ENCODE peak calls at places on chromosomes 6 and 20, in seven cellular contexts. V, H, Q, X, J, L and Y are unnamed samples.

GRCh38 chr20:17688965-17689364 is 6.9 kb upstream of the RRBP1 start:
- DNase-seq in V (no peak), H (no peak), Q (no peak), X (no peak), J (no peak), L (no peak), Y (no peak)

GRCh38 chr20:34037121-34037520 is 43.4 kb downstream of the RALY start:
- DNase-seq in V (no peak), H (peak; percentile 55), Q (no peak), X (peak; percentile 66), J (no peak), L (no peak), Y (no peak)

GRCh38 chr6:27250955-27251671 is 3.6 kb downstream of the PRSS16 start:
- DNase-seq in V (peak; percentile 85), H (peak; percentile 73), Q (peak; percentile 69), X (peak; percentile 84), J (peak; percentile 93), L (peak; percentile 92), Y (peak; percentile 77)

GRCh38 chr6:50939931-50940330 is 121.3 kb downstream of the TFAP2B start:
- DNase-seq in V (no peak), H (no peak), Q (no peak), X (peak; percentile 36), J (no peak), L (no peak), Y (no peak)

GRCh38 chr6:1611572-1612385 is 2.1 kb downstream of the FOXC1 start:
- DNase-seq in V (peak; percentile 48), H (no peak), Q (peak; percentile 30), X (peak; percentile 71), J (no peak), L (no peak), Y (no peak)

GRCh38 chr6:144335914-144336313 is 50.8 kb downstream of the UTRN start:
- DNase-seq in V (no peak), H (no peak), Q (no peak), X (no peak), J (no peak), L (no peak), Y (peak; percentile 16)

GRCh38 chr6:1988843-1989242 is 256.6 kb downstream of the GMDS start:
- DNase-seq in V (no peak), H (no peak), Q (no peak), X (no peak), J (no peak), L (no peak), Y (no peak)

GRCh38 chr6:3747100-3747737 is 4.3 kb downstream of the PXDC1 start:
- DNase-seq in V (no peak), H (no peak), Q (no peak), X (no peak), J (no peak), L (no peak), Y (no peak)

GRCh38 chr20:22453244-22454080 is 130.9 kb downstream of the FOXA2 start:
- DNase-seq in V (peak; percentile 12), H (no peak), Q (no peak), X (no peak), J (no peak), L (no peak), Y (peak; percentile 32)

GRCh38 chr6:5082487-5083306 is 2.4 kb upstream of the PPP1R3G start:
- DNase-seq in V (no peak), H (no peak), Q (no peak), X (peak; percentile 57), J (peak; percentile 94), L (no peak), Y (peak; percentile 10)

GRCh38 chr6:122347251-122347650 is 52.2 kb upstream of the HSF2 start:
- DNase-seq in V (no peak), H (no peak), Q (no peak), X (no peak), J (no peak), L (no peak), Y (no peak)

GRCh38 chr20:50958733-50959542 is at the start of gene MOCS3:
- DNase-seq in V (peak; percentile 93), H (peak; percentile 70), Q (peak; percentile 73), X (peak; percentile 88), J (peak; percentile 98), L (peak; percentile 78), Y (peak; percentile 90)

GRCh38 chr6:28673800-28674671 is 148.4 kb downstream of the GPX5 start:
- DNase-seq in V (peak; percentile 50), H (peak; percentile 38), Q (peak; percentile 50), X (no peak), J (peak; percentile 66), L (no peak), Y (peak; percentile 66)

GRCh38 chr20:10637563-10637962 is 36.2 kb downstream of the JAG1 start:
- DNase-seq in V (no peak), H (no peak), Q (no peak), X (no peak), J (no peak), L (no peak), Y (no peak)

GRCh38 chr6:134735461-134735860 is 214.4 kb downstream of the ALDH8A1 start:
- DNase-seq in V (no peak), H (no peak), Q (no peak), X (no peak), J (no peak), L (no peak), Y (no peak)

GRCh38 chr20:59165794-59166709 is 2.4 kb downstream of the ZNF831 start:
- DNase-seq in V (no peak), H (no peak), Q (no peak), X (no peak), J (no peak), L (no peak), Y (no peak)

GRCh38 chr6:142985286-142985685 is 40.3 kb upstream of the HIVEP2 start:
- DNase-seq in V (no peak), H (no peak), Q (no peak), X (no peak), J (no peak), L (no peak), Y (no peak)

GRCh38 chr6:166470029-166470862 is 87.5 kb upstream of the MPC1 start:
- DNase-seq in V (no peak), H (no peak), Q (no peak), X (no peak), J (no peak), L (peak; percentile 35), Y (no peak)

GRCh38 chr20:33825340-33826269 is 14.5 kb downstream of the CHMP4B start:
- DNase-seq in V (no peak), H (no peak), Q (no peak), X (no peak), J (no peak), L (no peak), Y (no peak)

GRCh38 chr6:122008105-122009100 is 391.0 kb upstream of the HSF2 start:
- DNase-seq in V (no peak), H (no peak), Q (no peak), X (peak; percentile 59), J (no peak), L (no peak), Y (no peak)